ENCODE peak calls at places on chromosomes 5 and 9, in seven cellular contexts. E is fibroblast of pulmonary artery; B is heart left ventricle; M is foreskin fibroblast; X is left lung; L is CD8-positive, alpha-beta T cell; G is OCI-LY7. V is an unnamed sample.

GRCh38 chr9:131715906-131716305 is 24.0 kb downstream of the RAPGEF1 start:
- DNase-seq in E (peak), B (peak), M (no peak), X (no peak), L (no peak), G (no peak), V (no peak)

GRCh38 chr5:111394580-111394979 is 117.8 kb downstream of the STARD4 start:
- DNase-seq in E (peak), B (no peak), M (peak), X (no peak), L (no peak), G (no peak), V (no peak)

GRCh38 chr5:4511996-4512656 is 628.0 kb upstream of the ADAMTS16 start:
- DNase-seq in E (peak), B (peak), M (no peak), X (peak), L (no peak), G (no peak), V (no peak)

GRCh38 chr9:71793386-71794105 is 25.2 kb upstream of the CEMIP2 start:
- DNase-seq in E (peak), B (no peak), M (peak), X (no peak), L (no peak), G (no peak), V (no peak)

GRCh38 chr9:133360400-133361393 is 4.3 kb downstream of the SURF2 start:
- DNase-seq in E (no peak), B (no peak), M (no peak), X (peak), L (no peak), G (no peak), V (no peak)

GRCh38 chr5:151195622-151196021 is 28.3 kb downstream of the CCDC69 start:
- DNase-seq in E (peak), B (no peak), M (peak), X (no peak), L (no peak), G (no peak), V (no peak)

GRCh38 chr5:89047591-89047990 is 164.6 kb upstream of the MEF2C start:
- DNase-seq in E (no peak), B (no peak), M (peak), X (no peak), L (no peak), G (no peak), V (peak)

GRCh38 chr5:40490464-40491083 is 189.1 kb upstream of the PTGER4 start:
- DNase-seq in E (no peak), B (no peak), M (peak), X (no peak), L (no peak), G (no peak), V (no peak)

GRCh38 chr5:64838376-64838775 is 69.6 kb downstream of the CWC27 start:
- DNase-seq in E (peak), B (no peak), M (peak), X (no peak), L (no peak), G (no peak), V (no peak)

GRCh38 chr5:155532621-155533314 is 519.2 kb downstream of the KIF4B start:
- DNase-seq in E (no peak), B (no peak), M (peak), X (no peak), L (no peak), G (no peak), V (no peak)

GRCh38 chr5:170266570-170267379 is 30.8 kb downstream of the LCP2 start:
- DNase-seq in E (no peak), B (no peak), M (no peak), X (no peak), L (peak), G (no peak), V (no peak)

GRCh38 chr5:132070460-132071337 is 2.9 kb upstream of the CSF2 start:
- DNase-seq in E (peak), B (no peak), M (peak), X (peak), L (no peak), G (no peak), V (no peak)

GRCh38 chr5:115430374-115430773 is 114.2 kb downstream of the FEM1C start:
- DNase-seq in E (no peak), B (no peak), M (no peak), X (no peak), L (no peak), G (no peak), V (no peak)

GRCh38 chr9:16245756-16246440 is 624.6 kb downstream of the BNC2 start:
- DNase-seq in E (peak), B (no peak), M (peak), X (no peak), L (no peak), G (no peak), V (no peak)

GRCh38 chr5:154784856-154785255 is 29.7 kb downstream of the LARP1 start:
- DNase-seq in E (no peak), B (no peak), M (no peak), X (no peak), L (no peak), G (no peak), V (no peak)

GRCh38 chr9:134778841-134779411 is 101.7 kb upstream of the FCN2 start:
- DNase-seq in E (peak), B (peak), M (peak), X (no peak), L (no peak), G (peak), V (peak)

GRCh38 chr5:108727154-108727638 is 20.5 kb upstream of the FER start:
- DNase-seq in E (peak), B (peak), M (peak), X (no peak), L (no peak), G (no peak), V (no peak)

GRCh38 chr9:111952559-111952958 is 55.9 kb downstream of the UGCG start:
- DNase-seq in E (peak), B (no peak), M (peak), X (no peak), L (no peak), G (no peak), V (no peak)

GRCh38 chr9:14935099-14935710 is 25.0 kb upstream of the FREM1 start:
- DNase-seq in E (no peak), B (no peak), M (no peak), X (no peak), L (no peak), G (no peak), V (peak)

GRCh38 chr9:77747163-77747562 is 99.0 kb upstream of the GNA14 start:
- DNase-seq in E (no peak), B (no peak), M (no peak), X (no peak), L (no peak), G (no peak), V (no peak)

GRCh38 chr5:139468421-139468931 is 2.3 kb upstream of the SMIM33 start:
- DNase-seq in E (no peak), B (no peak), M (peak), X (no peak), L (no peak), G (no peak), V (no peak)

GRCh38 chr9:38309324-38310195 is 82.9 kb upstream of the ALDH1B1 start:
- DNase-seq in E (no peak), B (no peak), M (peak), X (no peak), L (no peak), G (no peak), V (peak)

GRCh38 chr5:139671096-139671841 is 23.1 kb downstream of the CXXC5 start:
- DNase-seq in E (no peak), B (peak), M (no peak), X (no peak), L (no peak), G (peak), V (no peak)

GRCh38 chr5:32854473-32854872 is 143.4 kb downstream of the NPR3 start:
- DNase-seq in E (no peak), B (no peak), M (no peak), X (no peak), L (no peak), G (no peak), V (no peak)

GRCh38 chr5:131496400-131496713 is 138.7 kb downstream of the RAPGEF6 start:
- DNase-seq in E (no peak), B (no peak), M (no peak), X (no peak), L (no peak), G (peak), V (no peak)

GRCh38 chr5:169717298-169717697 is 80.2 kb downstream of the DOCK2 start:
- DNase-seq in E (peak), B (no peak), M (peak), X (no peak), L (no peak), G (no peak), V (no peak)

GRCh38 chr5:177349762-177350161 is 1.7 kb downstream of the LMAN2 start:
- DNase-seq in E (no peak), B (no peak), M (no peak), X (peak), L (no peak), G (no peak), V (no peak)

GRCh38 chr5:122180863-122181519 is 51.6 kb downstream of the ZNF474 start:
- DNase-seq in E (peak), B (no peak), M (peak), X (no peak), L (no peak), G (no peak), V (peak)

GRCh38 chr5:98734646-98735045 is 38.8 kb upstream of the RGMB start:
- DNase-seq in E (no peak), B (no peak), M (no peak), X (no peak), L (no peak), G (peak), V (no peak)

GRCh38 chr5:66989286-66989685 is 207.3 kb downstream of the CD180 start:
- DNase-seq in E (no peak), B (no peak), M (no peak), X (no peak), L (no peak), G (no peak), V (peak)

GRCh38 chr9:129718647-129719046 is 34.2 kb downstream of the PTGES start:
- DNase-seq in E (no peak), B (no peak), M (no peak), X (no peak), L (no peak), G (no peak), V (no peak)
- H3K4me3 ChIP-seq in E (no peak), B (no peak), M (no peak), X (no peak), L (no peak), G (no peak), V (no peak)

GRCh38 chr5:26024774-26025173 is 1013.6 kb downstream of the CDH9 start:
- DNase-seq in E (no peak), B (no peak), M (no peak), X (no peak), L (no peak), G (no peak), V (no peak)
- TF ChIP-seq CTCF in E (no peak), B (no peak), M (no peak), X (no peak), L (no peak), G (no peak), V (peak)

GRCh38 chr9:94921656-94922055 is 195.2 kb downstream of the AOPEP start:
- DNase-seq in E (no peak), B (no peak), M (no peak), X (no peak), L (no peak), G (no peak), V (no peak)

GRCh38 chr9:94923333-94924089 is 197.0 kb downstream of the AOPEP start:
- DNase-seq in E (no peak), B (no peak), M (no peak), X (no peak), L (no peak), G (no peak), V (no peak)

GRCh38 chr9:94922098-94922607 is 195.7 kb downstream of the AOPEP start:
- DNase-seq in E (peak), B (no peak), M (peak), X (no peak), L (no peak), G (no peak), V (peak)

GRCh38 chr9:94921072-94921471 is 194.6 kb downstream of the AOPEP start:
- DNase-seq in E (peak), B (no peak), M (peak), X (no peak), L (no peak), G (no peak), V (no peak)

DNA sequence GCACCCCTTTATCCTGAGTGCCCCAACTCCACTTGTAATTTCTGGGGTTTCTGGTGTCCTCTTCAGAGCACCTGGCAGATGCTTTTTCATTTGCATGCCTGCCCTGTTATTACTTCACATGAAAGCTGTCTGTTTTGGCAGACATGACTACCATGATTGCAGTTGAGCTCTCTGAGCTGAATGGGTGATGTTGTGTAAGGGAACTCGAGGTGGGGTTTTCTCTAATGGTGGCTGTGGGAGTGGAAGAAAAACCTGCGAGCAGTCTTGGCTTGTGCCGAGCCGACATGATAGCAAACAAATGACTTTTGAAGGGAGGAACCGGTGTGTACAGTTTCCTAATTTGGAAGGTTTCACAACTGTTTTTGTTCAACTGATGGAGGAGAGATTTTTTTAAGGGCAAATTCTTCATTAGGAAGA is 196.2 kb downstream of the AOPEP start:
- DNase-seq in E (peak), B (no peak), M (peak), X (no peak), L (no peak), G (peak), V (no peak)
- H3K4me3 ChIP-seq in E (no peak), B (no peak), M (no peak), X (no peak), L (no peak), G (no peak), V (no peak)

GRCh38 chr5:83900307-83900706 is 179.7 kb upstream of the HAPLN1 start:
- DNase-seq in E (no peak), B (no peak), M (no peak), X (no peak), L (no peak), G (no peak), V (no peak)
- TF ChIP-seq CTCF in E (no peak), B (no peak), M (no peak), X (no peak), L (no peak), G (no peak), V (no peak)

DNA sequence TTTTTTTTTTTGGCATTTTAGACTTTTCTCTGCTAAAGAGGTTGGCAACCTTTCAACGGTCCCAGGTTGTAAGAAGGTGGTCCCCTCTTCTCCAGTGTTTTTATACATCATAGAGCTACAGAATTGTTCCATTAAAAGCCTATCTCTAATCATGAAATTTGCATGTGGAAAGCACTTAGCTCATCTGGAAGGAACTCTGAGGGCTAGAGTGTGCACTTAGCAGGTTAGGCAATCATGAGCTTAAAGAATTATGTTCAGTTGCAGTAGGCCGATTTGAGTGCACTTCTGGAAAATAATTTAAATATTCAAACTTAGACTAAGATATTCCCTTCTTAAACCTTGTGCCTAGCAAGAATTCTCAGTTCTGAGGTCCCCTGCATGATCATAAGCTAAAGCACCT is 468.7 kb downstream of the SPATA31D1 start:
- DNase-seq in E (no peak), B (no peak), M (peak), X (no peak), L (no peak), G (no peak), V (no peak)
- H3K4me3 ChIP-seq in E (no peak), B (no peak), M (no peak), X (no peak), L (no peak), G (no peak), V (no peak)

GRCh38 chr9:121369595-121370265 is at the start of gene STOM:
- DNase-seq in E (peak), B (peak), M (peak), X (no peak), L (peak), G (no peak), V (peak)
- TF ChIP-seq CTCF in E (no peak), B (no peak), M (no peak), X (no peak), L (no peak), G (no peak), V (no peak)

DNA sequence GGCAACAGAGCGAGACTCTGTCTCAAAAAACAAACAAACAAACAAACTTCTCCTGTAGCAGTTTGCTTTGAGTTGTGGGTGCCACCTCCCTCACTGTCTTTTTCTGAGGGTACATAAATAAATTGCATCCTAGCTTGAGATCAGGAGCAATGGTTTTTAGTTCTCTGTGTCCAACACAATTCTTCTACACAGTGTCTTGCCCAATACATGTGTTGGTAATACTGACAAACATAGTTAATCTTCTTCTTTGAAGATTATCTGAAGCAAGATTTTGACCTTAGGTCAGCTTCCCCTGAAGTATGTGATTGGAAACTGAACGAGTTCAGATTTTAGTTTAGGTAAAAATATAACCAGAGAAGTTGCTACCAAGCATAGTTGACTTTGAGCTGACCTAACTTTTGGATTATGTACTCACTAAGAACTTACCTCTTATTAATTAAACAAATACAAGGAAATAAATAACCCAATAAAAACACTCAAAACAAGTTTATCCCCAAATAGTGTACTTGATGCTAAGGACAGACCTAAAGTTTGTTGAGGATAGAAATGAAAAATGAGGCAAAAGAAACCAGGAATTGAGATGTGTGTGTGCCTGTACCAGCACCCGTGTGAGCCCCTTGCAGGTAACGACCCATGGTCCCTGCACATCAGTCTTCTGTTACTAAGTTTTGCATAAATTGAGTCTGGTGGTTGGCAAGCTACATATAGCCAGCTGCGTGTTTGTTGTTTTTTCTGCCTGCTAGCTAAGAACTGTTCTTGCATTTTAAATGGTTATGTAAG is 16.2 kb downstream of the TJP2 start:
- DNase-seq in E (no peak), B (no peak), M (no peak), X (no peak), L (no peak), G (peak), V (no peak)
- H3K4me3 ChIP-seq in E (no peak), B (no peak), M (no peak), X (no peak), L (no peak), G (peak), V (no peak)

GRCh38 chr5:161040818-161041217 is 188.8 kb upstream of the ATP10B start:
- DNase-seq in E (no peak), B (no peak), M (no peak), X (no peak), L (no peak), G (no peak), V (no peak)

GRCh38 chr5:161047024-161047423 is 195.0 kb upstream of the ATP10B start:
- DNase-seq in E (no peak), B (no peak), M (no peak), X (no peak), L (no peak), G (no peak), V (no peak)

GRCh38 chr5:161042862-161043261 is 190.9 kb upstream of the ATP10B start:
- DNase-seq in E (no peak), B (no peak), M (no peak), X (no peak), L (no peak), G (no peak), V (no peak)
- TF ChIP-seq CTCF in E (no peak), B (no peak), M (no peak), X (no peak), L (no peak), G (no peak), V (no peak)

DNA sequence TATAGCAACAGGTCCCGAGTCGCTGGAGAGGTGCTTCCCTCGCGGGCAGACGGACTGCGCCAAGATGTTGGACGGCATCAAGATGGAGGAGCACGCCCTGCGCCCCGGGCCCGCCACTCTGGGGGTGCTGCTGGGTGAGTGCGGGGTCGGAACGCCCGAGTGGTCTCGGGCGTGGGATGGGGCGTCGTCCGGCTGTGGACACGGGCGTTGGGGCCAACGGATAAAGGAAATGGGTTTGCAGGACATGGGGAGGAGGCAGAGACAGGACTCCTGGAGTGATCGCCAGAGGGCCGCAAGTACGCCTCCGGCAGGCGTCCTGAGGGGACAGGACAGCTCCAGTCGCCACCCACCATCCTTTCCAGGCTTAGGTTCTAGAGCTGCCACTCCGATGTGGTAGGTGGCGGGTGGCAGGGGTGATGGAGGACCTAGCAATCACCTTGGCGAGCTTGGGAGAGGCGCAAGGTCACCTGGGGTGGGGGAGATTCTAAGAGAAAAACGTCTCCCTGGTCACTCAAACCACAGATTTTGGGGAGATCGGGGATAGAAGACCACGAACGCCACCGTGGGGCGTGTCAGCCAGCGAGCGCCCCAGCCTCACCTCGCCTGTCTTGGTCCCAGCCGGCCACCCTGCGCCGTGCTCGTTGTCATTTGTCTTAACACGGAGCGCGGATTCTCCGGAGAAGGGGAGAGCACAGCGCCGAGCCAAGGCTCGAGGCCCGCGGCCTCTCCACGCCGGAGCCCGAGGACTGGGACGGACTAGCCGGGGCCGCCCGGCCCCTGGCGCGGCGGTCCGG is 924 bp downstream of the LMX1B start:
- DNase-seq in E (no peak), B (no peak), M (no peak), X (peak), L (no peak), G (no peak), V (no peak)
- H3K4me3 ChIP-seq in E (no peak), B (peak), M (no peak), X (no peak), L (no peak), G (no peak), V (no peak)

GRCh38 chr9:98117984-98118639 is 910 bp downstream of the TRIM14 start:
- DNase-seq in E (peak), B (no peak), M (peak), X (no peak), L (peak), G (peak), V (no peak)
- TF ChIP-seq CTCF in E (peak), B (no peak), M (peak), X (peak), L (peak), G (peak), V (peak)